ENCODE peak calls at places on chromosomes 7 and 10, in five cellular contexts. G, D, C, R and Q are unnamed samples.

GRCh38 chr7:79930604-79931003 is 204.0 kb upstream of the GNAI1 start:
- DNase-seq in C (no peak), D (no peak), R (no peak), G (no peak), Q (no peak)

GRCh38 chr10:69828115-69828870 is 26.6 kb downstream of the COL13A1 start:
- DNase-seq in G (no peak), R (no peak), D (no peak), C (no peak), Q (peak; percentile 9)

GRCh38 chr10:122199070-122199469 is 72.0 kb upstream of the BTBD16 start:
- DNase-seq in G (no peak), R (no peak), D (no peak), C (peak; percentile 50), Q (no peak)

GRCh38 chr7:47573758-47574472 is 8.0 kb downstream of the TNS3 start:
- DNase-seq in D (no peak), G (no peak), R (no peak), C (no peak), Q (no peak)

GRCh38 chr10:21724020-21724589 is 190.1 kb downstream of the MLLT10 start:
- DNase-seq in R (no peak), C (no peak), D (no peak), G (no peak), Q (no peak)

GRCh38 chr7:15199482-15199881 is 296.9 kb upstream of the DGKB start:
- DNase-seq in G (no peak), R (no peak), D (no peak), C (no peak), Q (no peak)

GRCh38 chr10:590721-591120 is 98.7 kb downstream of the DIP2C start:
- DNase-seq in R (no peak), D (no peak), G (no peak), C (no peak), Q (no peak)

GRCh38 chr10:71597821-71598498 is 121.6 kb downstream of the C10orf105 start:
- DNase-seq in G (no peak), D (peak; percentile 57), C (peak; percentile 67), R (peak; percentile 81), Q (no peak)

GRCh38 chr10:10589540-10589939 is 428.1 kb upstream of the CELF2 start:
- DNase-seq in C (peak; percentile 28), R (no peak), D (no peak), G (no peak), Q (no peak)

GRCh38 chr7:7969306-7970112 is 913 bp downstream of the GLCCI1 start:
- DNase-seq in D (peak; percentile 46), C (peak; percentile 28), R (peak; percentile 68), G (peak; percentile 24), Q (peak; percentile 22)

GRCh38 chr10:76881477-76882220 is 756.0 kb downstream of the KCNMA1 start:
- DNase-seq in D (no peak), C (no peak), R (no peak), G (no peak), Q (no peak)

GRCh38 chr7:18890134-18890533 is 227.3 kb downstream of the TWIST1 start:
- DNase-seq in D (no peak), C (no peak), R (no peak), G (no peak), Q (no peak)

GRCh38 chr10:73920084-73920483 is 9.2 kb downstream of the PLAU start:
- DNase-seq in R (peak; percentile 52), D (peak; percentile 49), C (peak; percentile 45), G (no peak), Q (no peak)

GRCh38 chr7:96224682-96225081 is 97.2 kb downstream of the SLC25A13 start:
- DNase-seq in G (no peak), C (no peak), R (no peak), D (peak; percentile 43), Q (no peak)

GRCh38 chr7:76233538-76234281 is 32.0 kb downstream of the SRRM3 start:
- DNase-seq in C (no peak), G (no peak), R (no peak), D (no peak), Q (no peak)

GRCh38 chr7:134920026-134920758 is 66.1 kb upstream of the AGBL3 start:
- DNase-seq in D (no peak), G (no peak), C (no peak), R (no peak), Q (no peak)

GRCh38 chr7:45657136-45657889 is 83.1 kb downstream of the ADCY1 start:
- DNase-seq in D (no peak), C (no peak), R (no peak), G (no peak), Q (no peak)

GRCh38 chr7:139767561-139767982 is 10.2 kb downstream of the HIPK2 start:
- DNase-seq in D (peak; percentile 49), R (no peak), G (no peak), C (no peak), Q (no peak)

GRCh38 chr7:157292770-157293412 is 43.9 kb upstream of the DNAJB6 start:
- DNase-seq in D (no peak), G (no peak), R (no peak), C (no peak), Q (no peak)

GRCh38 chr10:132909491-132910071 is 32.8 kb downstream of the CFAP46 start:
- DNase-seq in D (no peak), C (peak; percentile 17), G (no peak), R (no peak), Q (no peak)

GRCh38 chr10:8852546-8852945 is 798.1 kb downstream of the GATA3 start:
- DNase-seq in D (no peak), C (no peak), R (no peak), G (no peak), Q (no peak)

GRCh38 chr7:157228864-157229422 is 90.2 kb downstream of the UBE3C start:
- DNase-seq in C (no peak), R (peak; percentile 11), D (peak; percentile 23), G (no peak), Q (no peak)

GRCh38 chr7:94348142-94348541 is 46.6 kb upstream of the COL1A2 start:
- DNase-seq in G (no peak), C (no peak), D (no peak), R (no peak), Q (no peak)

GRCh38 chr10:12566161-12567115 is 217.1 kb downstream of the CAMK1D start:
- DNase-seq in D (no peak), C (peak; percentile 37), R (no peak), G (no peak), Q (no peak)

GRCh38 chr7:17802056-17802455 is 138.2 kb downstream of the SNX13 start:
- DNase-seq in R (no peak), G (no peak), C (no peak), D (no peak), Q (no peak)

GRCh38 chr10:56973766-56974165 is 612.7 kb upstream of the ZWINT start:
- DNase-seq in R (no peak), G (no peak), D (no peak), C (no peak), Q (no peak)

GRCh38 chr7:117085769-117086463 is 132.6 kb downstream of the ST7 start:
- DNase-seq in C (no peak), G (no peak), R (no peak), D (no peak), Q (no peak)

GRCh38 chr10:117268907-117269306 is 28.0 kb downstream of the SLC18A2 start:
- DNase-seq in R (no peak), D (no peak), G (no peak), C (no peak), Q (no peak)